ENCODE peak calls at places on chromosome 3, in eight cellular contexts. One of them, this sample, is unnamed.

GRCh38 chr3:156389151-156389760 is 165.7 kb downstream of the SSR3 start:
- DNase-seq in left ventricle myocardium inferior: peak; percentile 23
- DNase-seq in astrocyte of the spinal cord: no peak
- DNase-seq in OCI-LY7: no peak
- DNase-seq in DMS153: no peak
- DNase-seq in GM12892: no peak
- DNase-seq in GM20000: no peak
- DNase-seq in stimulated activated CD4-positive, alpha-beta T cell treated with anti-CD3 and anti-CD28 coated beads, Interleukin-2, amount 100 ng/mL, for 24 hours: no peak
- DNase-seq in this sample: no peak

GRCh38 chr3:17489139-17489538 is 253.3 kb downstream of the TBC1D5 start:
- DNase-seq in astrocyte of the spinal cord: peak; percentile 16
- DNase-seq in stimulated activated CD4-positive, alpha-beta T cell treated with anti-CD3 and anti-CD28 coated beads, Interleukin-2, amount 100 ng/mL, for 24 hours: no peak
- DNase-seq in left ventricle myocardium inferior: no peak
- DNase-seq in OCI-LY7: no peak
- DNase-seq in GM20000: no peak
- DNase-seq in DMS153: no peak
- DNase-seq in GM12892: no peak
- DNase-seq in this sample: no peak

GRCh38 chr3:194484614-194485013 is 2.2 kb downstream of the ATP13A3 start:
- DNase-seq in DMS153: no peak
- DNase-seq in GM12892: no peak
- DNase-seq in OCI-LY7: no peak
- DNase-seq in stimulated activated CD4-positive, alpha-beta T cell treated with anti-CD3 and anti-CD28 coated beads, Interleukin-2, amount 100 ng/mL, for 24 hours: no peak
- DNase-seq in astrocyte of the spinal cord: no peak
- DNase-seq in left ventricle myocardium inferior: no peak
- DNase-seq in GM20000: no peak
- DNase-seq in this sample: no peak

GRCh38 chr3:74590620-74591262 is 23.7 kb downstream of the CNTN3 start:
- DNase-seq in astrocyte of the spinal cord: no peak
- DNase-seq in OCI-LY7: no peak
- DNase-seq in GM20000: no peak
- DNase-seq in DMS153: no peak
- DNase-seq in GM12892: no peak
- DNase-seq in left ventricle myocardium inferior: no peak
- DNase-seq in stimulated activated CD4-positive, alpha-beta T cell treated with anti-CD3 and anti-CD28 coated beads, Interleukin-2, amount 100 ng/mL, for 24 hours: no peak
- DNase-seq in this sample: no peak

GRCh38 chr3:169044341-169045113 is 619.0 kb downstream of the MECOM start:
- DNase-seq in astrocyte of the spinal cord: peak; percentile 73
- DNase-seq in left ventricle myocardium inferior: no peak
- DNase-seq in GM20000: no peak
- DNase-seq in OCI-LY7: no peak
- DNase-seq in stimulated activated CD4-positive, alpha-beta T cell treated with anti-CD3 and anti-CD28 coated beads, Interleukin-2, amount 100 ng/mL, for 24 hours: no peak
- DNase-seq in DMS153: no peak
- DNase-seq in GM12892: no peak
- DNase-seq in this sample: no peak

GRCh38 chr3:156964562-156964961 is 138.4 kb downstream of the LEKR1 start:
- DNase-seq in left ventricle myocardium inferior: no peak
- DNase-seq in DMS153: no peak
- DNase-seq in stimulated activated CD4-positive, alpha-beta T cell treated with anti-CD3 and anti-CD28 coated beads, Interleukin-2, amount 100 ng/mL, for 24 hours: no peak
- DNase-seq in GM20000: no peak
- DNase-seq in GM12892: no peak
- DNase-seq in OCI-LY7: no peak
- DNase-seq in astrocyte of the spinal cord: no peak
- DNase-seq in this sample: no peak

GRCh38 chr3:157373783-157374182 is 62.9 kb upstream of the PTX3 start:
- DNase-seq in left ventricle myocardium inferior: no peak
- DNase-seq in GM12892: no peak
- DNase-seq in OCI-LY7: no peak
- DNase-seq in GM20000: no peak
- DNase-seq in stimulated activated CD4-positive, alpha-beta T cell treated with anti-CD3 and anti-CD28 coated beads, Interleukin-2, amount 100 ng/mL, for 24 hours: no peak
- DNase-seq in DMS153: no peak
- DNase-seq in astrocyte of the spinal cord: no peak
- DNase-seq in this sample: no peak

GRCh38 chr3:10351013-10351735 is 30.3 kb upstream of the SEC13 start:
- DNase-seq in left ventricle myocardium inferior: no peak
- DNase-seq in stimulated activated CD4-positive, alpha-beta T cell treated with anti-CD3 and anti-CD28 coated beads, Interleukin-2, amount 100 ng/mL, for 24 hours: no peak
- DNase-seq in GM12892: no peak
- DNase-seq in DMS153: no peak
- DNase-seq in OCI-LY7: no peak
- DNase-seq in astrocyte of the spinal cord: no peak
- DNase-seq in GM20000: no peak
- DNase-seq in this sample: no peak

GRCh38 chr3:160617636-160618035 is 52.3 kb upstream of the KPNA4 start:
- DNase-seq in GM12892: no peak
- DNase-seq in DMS153: no peak
- DNase-seq in astrocyte of the spinal cord: no peak
- DNase-seq in stimulated activated CD4-positive, alpha-beta T cell treated with anti-CD3 and anti-CD28 coated beads, Interleukin-2, amount 100 ng/mL, for 24 hours: no peak
- DNase-seq in left ventricle myocardium inferior: no peak
- DNase-seq in OCI-LY7: no peak
- DNase-seq in GM20000: no peak
- DNase-seq in this sample: no peak

GRCh38 chr3:146052791-146053310 is 108.1 kb downstream of the PLOD2 start:
- DNase-seq in GM12892: no peak
- DNase-seq in OCI-LY7: no peak
- DNase-seq in left ventricle myocardium inferior: no peak
- DNase-seq in stimulated activated CD4-positive, alpha-beta T cell treated with anti-CD3 and anti-CD28 coated beads, Interleukin-2, amount 100 ng/mL, for 24 hours: no peak
- DNase-seq in DMS153: no peak
- DNase-seq in astrocyte of the spinal cord: no peak
- DNase-seq in GM20000: no peak
- DNase-seq in this sample: no peak

GRCh38 chr3:58769065-58769464 is 102.5 kb upstream of the FAM3D start:
- DNase-seq in DMS153: no peak
- DNase-seq in GM20000: no peak
- DNase-seq in GM12892: no peak
- DNase-seq in astrocyte of the spinal cord: no peak
- DNase-seq in OCI-LY7: no peak
- DNase-seq in left ventricle myocardium inferior: no peak
- DNase-seq in stimulated activated CD4-positive, alpha-beta T cell treated with anti-CD3 and anti-CD28 coated beads, Interleukin-2, amount 100 ng/mL, for 24 hours: no peak
- DNase-seq in this sample: no peak

GRCh38 chr3:155553800-155554199 is 191.1 kb downstream of the PLCH1 start:
- DNase-seq in astrocyte of the spinal cord: no peak
- DNase-seq in GM20000: peak; percentile 15
- DNase-seq in GM12892: no peak
- DNase-seq in stimulated activated CD4-positive, alpha-beta T cell treated with anti-CD3 and anti-CD28 coated beads, Interleukin-2, amount 100 ng/mL, for 24 hours: no peak
- DNase-seq in left ventricle myocardium inferior: no peak
- DNase-seq in OCI-LY7: peak; percentile 85
- DNase-seq in DMS153: no peak
- DNase-seq in this sample: no peak

GRCh38 chr3:115330406-115330805 is 183.3 kb upstream of the ZBTB20 start:
- DNase-seq in DMS153: peak; percentile 14
- DNase-seq in GM12892: no peak
- DNase-seq in GM20000: no peak
- DNase-seq in stimulated activated CD4-positive, alpha-beta T cell treated with anti-CD3 and anti-CD28 coated beads, Interleukin-2, amount 100 ng/mL, for 24 hours: no peak
- DNase-seq in OCI-LY7: no peak
- DNase-seq in astrocyte of the spinal cord: peak; percentile 61
- DNase-seq in left ventricle myocardium inferior: no peak
- DNase-seq in this sample: no peak

GRCh38 chr3:71779674-71780377 is 5.1 kb downstream of the PROK2 start:
- DNase-seq in left ventricle myocardium inferior: no peak
- DNase-seq in OCI-LY7: no peak
- DNase-seq in GM20000: no peak
- DNase-seq in GM12892: no peak
- DNase-seq in astrocyte of the spinal cord: no peak
- DNase-seq in DMS153: no peak
- DNase-seq in stimulated activated CD4-positive, alpha-beta T cell treated with anti-CD3 and anti-CD28 coated beads, Interleukin-2, amount 100 ng/mL, for 24 hours: no peak
- DNase-seq in this sample: no peak

GRCh38 chr3:182812123-182812522 is 18.8 kb downstream of the ATP11B start:
- DNase-seq in DMS153: no peak
- DNase-seq in astrocyte of the spinal cord: no peak
- DNase-seq in stimulated activated CD4-positive, alpha-beta T cell treated with anti-CD3 and anti-CD28 coated beads, Interleukin-2, amount 100 ng/mL, for 24 hours: no peak
- DNase-seq in GM20000: no peak
- DNase-seq in GM12892: no peak
- DNase-seq in OCI-LY7: no peak
- DNase-seq in left ventricle myocardium inferior: no peak
- DNase-seq in this sample: no peak